ENCODE peak calls at places on chromosome 12, in nine cellular contexts. One of them, this sample, is unnamed.

GRCh38 chr12:43277630-43278267 is 274.3 kb downstream of the ADAMTS20 start:
- DNase-seq in BJ: no peak
- DNase-seq in GM12864: no peak
- DNase-seq in CD8-positive, alpha-beta memory T cell: no peak
- DNase-seq in heart left ventricle: no peak
- DNase-seq in GM12891: no peak
- DNase-seq in activated CD4-positive, alpha-beta T cell treated with anti-CD3 and anti-CD28 coated beads for 1 hour: no peak
- DNase-seq in keratinocyte: no peak
- DNase-seq in stimulated activated naive CD4-positive, alpha-beta T cell: no peak
- DNase-seq in this sample: peak

GRCh38 chr12:56079729-56080555 is at the start of gene ERBB3:
- DNase-seq in GM12891: peak
- DNase-seq in stimulated activated naive CD4-positive, alpha-beta T cell: no peak
- DNase-seq in CD8-positive, alpha-beta memory T cell: peak
- DNase-seq in GM12864: no peak
- DNase-seq in heart left ventricle: peak
- DNase-seq in activated CD4-positive, alpha-beta T cell treated with anti-CD3 and anti-CD28 coated beads for 1 hour: peak
- DNase-seq in keratinocyte: peak
- DNase-seq in BJ: peak
- DNase-seq in this sample: peak

GRCh38 chr12:75478395-75478794 is 2.2 kb upstream of the GLIPR1 start:
- DNase-seq in stimulated activated naive CD4-positive, alpha-beta T cell: peak
- DNase-seq in GM12864: no peak
- DNase-seq in BJ: no peak
- DNase-seq in CD8-positive, alpha-beta memory T cell: no peak
- DNase-seq in keratinocyte: no peak
- DNase-seq in GM12891: no peak
- DNase-seq in heart left ventricle: no peak
- DNase-seq in activated CD4-positive, alpha-beta T cell treated with anti-CD3 and anti-CD28 coated beads for 1 hour: no peak
- DNase-seq in this sample: no peak

GRCh38 chr12:114136656-114137055 is 170.5 kb upstream of the RBM19 start:
- DNase-seq in GM12891: no peak
- DNase-seq in BJ: no peak
- DNase-seq in heart left ventricle: no peak
- DNase-seq in GM12864: no peak
- DNase-seq in stimulated activated naive CD4-positive, alpha-beta T cell: no peak
- DNase-seq in activated CD4-positive, alpha-beta T cell treated with anti-CD3 and anti-CD28 coated beads for 1 hour: no peak
- DNase-seq in keratinocyte: no peak
- DNase-seq in CD8-positive, alpha-beta memory T cell: no peak
- DNase-seq in this sample: no peak

GRCh38 chr12:108248011-108248410 is 91.1 kb downstream of the CMKLR1 start:
- DNase-seq in BJ: no peak
- DNase-seq in activated CD4-positive, alpha-beta T cell treated with anti-CD3 and anti-CD28 coated beads for 1 hour: no peak
- DNase-seq in heart left ventricle: no peak
- DNase-seq in CD8-positive, alpha-beta memory T cell: no peak
- DNase-seq in stimulated activated naive CD4-positive, alpha-beta T cell: no peak
- DNase-seq in GM12891: no peak
- DNase-seq in GM12864: no peak
- DNase-seq in keratinocyte: no peak
- DNase-seq in this sample: no peak

GRCh38 chr12:57766464-57767311 is at the start of gene CYP27B1:
- DNase-seq in CD8-positive, alpha-beta memory T cell: no peak
- DNase-seq in activated CD4-positive, alpha-beta T cell treated with anti-CD3 and anti-CD28 coated beads for 1 hour: no peak
- DNase-seq in GM12864: no peak
- DNase-seq in heart left ventricle: no peak
- DNase-seq in keratinocyte: no peak
- DNase-seq in stimulated activated naive CD4-positive, alpha-beta T cell: no peak
- DNase-seq in BJ: no peak
- DNase-seq in GM12891: no peak
- DNase-seq in this sample: no peak

GRCh38 chr12:75943730-75944096 is 87.9 kb downstream of the PHLDA1 start:
- DNase-seq in GM12864: no peak
- DNase-seq in keratinocyte: no peak
- DNase-seq in GM12891: no peak
- DNase-seq in CD8-positive, alpha-beta memory T cell: no peak
- DNase-seq in heart left ventricle: no peak
- DNase-seq in stimulated activated naive CD4-positive, alpha-beta T cell: no peak
- DNase-seq in BJ: no peak
- DNase-seq in activated CD4-positive, alpha-beta T cell treated with anti-CD3 and anti-CD28 coated beads for 1 hour: no peak
- DNase-seq in this sample: no peak

GRCh38 chr12:79086546-79086945 is 222.0 kb downstream of the SYT1 start:
- DNase-seq in keratinocyte: no peak
- DNase-seq in GM12891: no peak
- DNase-seq in CD8-positive, alpha-beta memory T cell: no peak
- DNase-seq in heart left ventricle: no peak
- DNase-seq in GM12864: no peak
- DNase-seq in activated CD4-positive, alpha-beta T cell treated with anti-CD3 and anti-CD28 coated beads for 1 hour: no peak
- DNase-seq in stimulated activated naive CD4-positive, alpha-beta T cell: no peak
- DNase-seq in BJ: no peak
- DNase-seq in this sample: no peak

GRCh38 chr12:23303220-23303619 is 646.2 kb downstream of the SOX5 start:
- DNase-seq in activated CD4-positive, alpha-beta T cell treated with anti-CD3 and anti-CD28 coated beads for 1 hour: no peak
- DNase-seq in heart left ventricle: no peak
- DNase-seq in stimulated activated naive CD4-positive, alpha-beta T cell: no peak
- DNase-seq in GM12891: no peak
- DNase-seq in CD8-positive, alpha-beta memory T cell: no peak
- DNase-seq in keratinocyte: no peak
- DNase-seq in BJ: no peak
- DNase-seq in GM12864: no peak
- DNase-seq in this sample: no peak

GRCh38 chr12:52390739-52391617 is 5.5 kb upstream of the KRT84 start:
- DNase-seq in activated CD4-positive, alpha-beta T cell treated with anti-CD3 and anti-CD28 coated beads for 1 hour: no peak
- DNase-seq in GM12891: no peak
- DNase-seq in GM12864: no peak
- DNase-seq in heart left ventricle: no peak
- DNase-seq in BJ: no peak
- DNase-seq in stimulated activated naive CD4-positive, alpha-beta T cell: no peak
- DNase-seq in CD8-positive, alpha-beta memory T cell: no peak
- DNase-seq in keratinocyte: no peak
- DNase-seq in this sample: no peak

GRCh38 chr12:100348657-100349454 is 8.0 kb upstream of the SLC17A8 start:
- DNase-seq in stimulated activated naive CD4-positive, alpha-beta T cell: no peak
- DNase-seq in GM12864: no peak
- DNase-seq in GM12891: no peak
- DNase-seq in CD8-positive, alpha-beta memory T cell: no peak
- DNase-seq in activated CD4-positive, alpha-beta T cell treated with anti-CD3 and anti-CD28 coated beads for 1 hour: no peak
- DNase-seq in BJ: no peak
- DNase-seq in heart left ventricle: no peak
- DNase-seq in keratinocyte: no peak
- DNase-seq in this sample: no peak

GRCh38 chr12:62720661-62721330 is 214.2 kb downstream of the PPM1H start:
- DNase-seq in CD8-positive, alpha-beta memory T cell: no peak
- DNase-seq in keratinocyte: no peak
- DNase-seq in activated CD4-positive, alpha-beta T cell treated with anti-CD3 and anti-CD28 coated beads for 1 hour: no peak
- DNase-seq in GM12891: no peak
- DNase-seq in GM12864: no peak
- DNase-seq in BJ: no peak
- DNase-seq in stimulated activated naive CD4-positive, alpha-beta T cell: no peak
- DNase-seq in heart left ventricle: peak
- DNase-seq in this sample: no peak

GRCh38 chr12:121008347-121009098 is 7.8 kb downstream of the C12orf43 start:
- DNase-seq in stimulated activated naive CD4-positive, alpha-beta T cell: no peak
- DNase-seq in GM12864: no peak
- DNase-seq in activated CD4-positive, alpha-beta T cell treated with anti-CD3 and anti-CD28 coated beads for 1 hour: no peak
- DNase-seq in BJ: no peak
- DNase-seq in keratinocyte: no peak
- DNase-seq in GM12891: no peak
- DNase-seq in heart left ventricle: no peak
- DNase-seq in CD8-positive, alpha-beta memory T cell: no peak
- DNase-seq in this sample: no peak

GRCh38 chr12:50322196-50322595 is 38.9 kb upstream of the LIMA1 start:
- DNase-seq in heart left ventricle: no peak
- DNase-seq in stimulated activated naive CD4-positive, alpha-beta T cell: no peak
- DNase-seq in keratinocyte: no peak
- DNase-seq in GM12891: no peak
- DNase-seq in BJ: no peak
- DNase-seq in GM12864: no peak
- DNase-seq in activated CD4-positive, alpha-beta T cell treated with anti-CD3 and anti-CD28 coated beads for 1 hour: no peak
- DNase-seq in CD8-positive, alpha-beta memory T cell: no peak
- DNase-seq in this sample: no peak

GRCh38 chr12:52204095-52204930 is 12.5 kb upstream of the KRT80 start:
- DNase-seq in GM12891: no peak
- DNase-seq in activated CD4-positive, alpha-beta T cell treated with anti-CD3 and anti-CD28 coated beads for 1 hour: no peak
- DNase-seq in heart left ventricle: no peak
- DNase-seq in BJ: no peak
- DNase-seq in GM12864: no peak
- DNase-seq in CD8-positive, alpha-beta memory T cell: no peak
- DNase-seq in keratinocyte: no peak
- DNase-seq in stimulated activated naive CD4-positive, alpha-beta T cell: no peak
- DNase-seq in this sample: no peak

GRCh38 chr12:2057041-2057792 is 4.4 kb downstream of the CACNA1C start:
- DNase-seq in heart left ventricle: peak
- DNase-seq in GM12891: no peak
- DNase-seq in keratinocyte: no peak
- DNase-seq in BJ: no peak
- DNase-seq in GM12864: peak
- DNase-seq in activated CD4-positive, alpha-beta T cell treated with anti-CD3 and anti-CD28 coated beads for 1 hour: no peak
- DNase-seq in stimulated activated naive CD4-positive, alpha-beta T cell: no peak
- DNase-seq in CD8-positive, alpha-beta memory T cell: peak
- DNase-seq in this sample: no peak

GRCh38 chr12:130063866-130064265 is 98.4 kb upstream of the FZD10 start:
- DNase-seq in heart left ventricle: no peak
- DNase-seq in stimulated activated naive CD4-positive, alpha-beta T cell: no peak
- DNase-seq in GM12891: no peak
- DNase-seq in BJ: no peak
- DNase-seq in activated CD4-positive, alpha-beta T cell treated with anti-CD3 and anti-CD28 coated beads for 1 hour: no peak
- DNase-seq in GM12864: no peak
- DNase-seq in keratinocyte: no peak
- DNase-seq in CD8-positive, alpha-beta memory T cell: no peak
- DNase-seq in this sample: no peak

GRCh38 chr12:3225154-3225795 is 148.1 kb downstream of the TSPAN9 start:
- DNase-seq in stimulated activated naive CD4-positive, alpha-beta T cell: no peak
- DNase-seq in heart left ventricle: peak
- DNase-seq in GM12891: no peak
- DNase-seq in keratinocyte: no peak
- DNase-seq in activated CD4-positive, alpha-beta T cell treated with anti-CD3 and anti-CD28 coated beads for 1 hour: no peak
- DNase-seq in BJ: no peak
- DNase-seq in CD8-positive, alpha-beta memory T cell: no peak
- DNase-seq in GM12864: no peak
- DNase-seq in this sample: no peak

GRCh38 chr12:63068857-63069442 is 82.1 kb downstream of the AVPR1A start:
- DNase-seq in GM12864: no peak
- DNase-seq in stimulated activated naive CD4-positive, alpha-beta T cell: no peak
- DNase-seq in CD8-positive, alpha-beta memory T cell: no peak
- DNase-seq in heart left ventricle: no peak
- DNase-seq in GM12891: no peak
- DNase-seq in BJ: no peak
- DNase-seq in keratinocyte: no peak
- DNase-seq in activated CD4-positive, alpha-beta T cell treated with anti-CD3 and anti-CD28 coated beads for 1 hour: no peak
- DNase-seq in this sample: peak